ENCODE peak calls at places on chromosomes 12 and 14, in five cellular contexts. One of them, this sample, is unnamed.

GRCh38 chr12:65324056-65324455 is 45.6 kb downstream of the MSRB3 start:
- DNase-seq in lower lobe of right lung: no peak
- DNase-seq in choroid plexus epithelial cell: peak
- DNase-seq in body of pancreas: no peak
- DNase-seq in cardiac fibroblast: no peak
- DNase-seq in this sample: no peak

GRCh38 chr14:34081126-34081575 is 130.3 kb upstream of the EGLN3 start:
- DNase-seq in lower lobe of right lung: no peak
- DNase-seq in choroid plexus epithelial cell: peak
- DNase-seq in cardiac fibroblast: peak
- DNase-seq in body of pancreas: no peak
- DNase-seq in this sample: no peak

GRCh38 chr14:75399819-75400678 is 27.8 kb upstream of the JDP2 start:
- DNase-seq in cardiac fibroblast: peak
- DNase-seq in choroid plexus epithelial cell: no peak
- DNase-seq in body of pancreas: peak
- DNase-seq in lower lobe of right lung: peak
- DNase-seq in this sample: no peak

GRCh38 chr12:59115526-59115925 is 195.2 kb upstream of the LRIG3 start:
- DNase-seq in body of pancreas: no peak
- DNase-seq in lower lobe of right lung: no peak
- DNase-seq in cardiac fibroblast: no peak
- DNase-seq in choroid plexus epithelial cell: peak
- DNase-seq in this sample: no peak

GRCh38 chr14:75709207-75709812 is 48.3 kb downstream of the TTLL5 start:
- DNase-seq in choroid plexus epithelial cell: peak
- DNase-seq in cardiac fibroblast: peak
- DNase-seq in lower lobe of right lung: peak
- DNase-seq in body of pancreas: peak
- DNase-seq in this sample: no peak

GRCh38 chr12:131331148-131331750 is 377.5 kb downstream of the ADGRD1 start:
- DNase-seq in lower lobe of right lung: no peak
- DNase-seq in choroid plexus epithelial cell: no peak
- DNase-seq in body of pancreas: no peak
- DNase-seq in cardiac fibroblast: no peak
- DNase-seq in this sample: no peak

GRCh38 chr12:89135976-89136634 is 216.2 kb downstream of the DUSP6 start:
- DNase-seq in body of pancreas: no peak
- DNase-seq in cardiac fibroblast: no peak
- DNase-seq in choroid plexus epithelial cell: no peak
- DNase-seq in lower lobe of right lung: no peak
- DNase-seq in this sample: no peak

GRCh38 chr12:101695698-101696097 is 1.7 kb upstream of the CHPT1 start:
- DNase-seq in cardiac fibroblast: no peak
- DNase-seq in body of pancreas: no peak
- DNase-seq in lower lobe of right lung: no peak
- DNase-seq in choroid plexus epithelial cell: peak
- DNase-seq in this sample: no peak

GRCh38 chr12:97159397-97159796 is 252.3 kb downstream of the NEDD1 start:
- DNase-seq in body of pancreas: no peak
- DNase-seq in choroid plexus epithelial cell: no peak
- DNase-seq in lower lobe of right lung: no peak
- DNase-seq in cardiac fibroblast: no peak
- DNase-seq in this sample: no peak

GRCh38 chr12:108289342-108290131 is 49.6 kb downstream of the CMKLR1 start:
- DNase-seq in lower lobe of right lung: no peak
- DNase-seq in body of pancreas: peak
- DNase-seq in choroid plexus epithelial cell: no peak
- DNase-seq in cardiac fibroblast: no peak
- DNase-seq in this sample: no peak

GRCh38 chr14:32679927-32680612 is 258.6 kb upstream of the NPAS3 start:
- DNase-seq in lower lobe of right lung: no peak
- DNase-seq in cardiac fibroblast: no peak
- DNase-seq in choroid plexus epithelial cell: no peak
- DNase-seq in body of pancreas: no peak
- DNase-seq in this sample: no peak

DNA sequence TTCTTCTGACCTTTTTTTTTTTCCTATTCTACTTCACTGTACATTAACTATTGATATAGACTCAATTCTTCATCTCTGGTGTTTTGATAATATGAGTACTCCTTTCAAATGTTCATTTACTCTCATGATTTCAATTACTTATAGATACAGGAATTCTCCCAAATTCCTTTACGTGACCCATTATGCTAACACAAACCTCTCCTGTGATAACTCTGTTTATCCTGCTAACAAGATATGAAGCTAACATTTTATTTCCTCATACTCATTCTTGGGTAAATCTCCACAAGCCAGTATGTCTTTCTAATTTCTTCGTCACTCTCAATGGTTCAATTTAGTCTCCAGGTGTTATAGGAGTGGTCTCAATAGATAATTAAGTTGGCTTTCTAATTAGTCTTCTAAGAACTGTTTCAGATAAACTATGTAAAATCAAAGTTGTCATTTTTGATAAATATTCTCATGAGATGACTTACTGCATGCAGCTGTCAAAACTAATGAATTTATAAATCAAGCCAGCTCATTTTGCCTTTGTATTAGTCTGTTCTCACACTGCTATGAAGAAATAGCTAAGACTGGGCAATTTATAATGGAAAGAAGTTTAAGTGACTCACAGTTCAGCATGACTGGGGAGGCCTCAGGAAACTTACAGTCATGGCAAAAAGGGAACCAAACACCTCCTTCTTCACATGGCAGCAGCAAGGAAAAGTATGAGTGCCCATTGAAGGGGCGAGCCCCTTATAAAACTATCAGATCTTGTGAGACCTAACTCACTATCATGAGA is 130.6 kb upstream of the MYF6 start:
- DNase-seq in lower lobe of right lung: no peak
- DNase-seq in choroid plexus epithelial cell: peak
- DNase-seq in cardiac fibroblast: no peak
- DNase-seq in body of pancreas: no peak
- DNase-seq in this sample: no peak
- TF ChIP-seq CTCF in lower lobe of right lung: no peak
- TF ChIP-seq CTCF in choroid plexus epithelial cell: no peak
- TF ChIP-seq CTCF in cardiac fibroblast: no peak
- TF ChIP-seq CTCF in body of pancreas: no peak
- TF ChIP-seq CTCF in this sample: no peak

GRCh38 chr14:70257526-70257925 is 68.8 kb upstream of the SLC8A3 start:
- DNase-seq in lower lobe of right lung: no peak
- DNase-seq in choroid plexus epithelial cell: no peak
- DNase-seq in body of pancreas: no peak
- DNase-seq in cardiac fibroblast: no peak
- DNase-seq in this sample: no peak
- TF ChIP-seq CTCF in lower lobe of right lung: no peak
- TF ChIP-seq CTCF in choroid plexus epithelial cell: peak
- TF ChIP-seq CTCF in body of pancreas: no peak
- TF ChIP-seq CTCF in cardiac fibroblast: no peak
- TF ChIP-seq CTCF in this sample: no peak

GRCh38 chr12:14997998-14998397 is 25.2 kb downstream of the PDE6H start:
- DNase-seq in body of pancreas: no peak
- DNase-seq in cardiac fibroblast: no peak
- DNase-seq in lower lobe of right lung: no peak
- DNase-seq in choroid plexus epithelial cell: no peak
- DNase-seq in this sample: no peak

GRCh38 chr12:14993117-14993516 is 20.3 kb downstream of the PDE6H start:
- DNase-seq in lower lobe of right lung: no peak
- DNase-seq in cardiac fibroblast: no peak
- DNase-seq in body of pancreas: no peak
- DNase-seq in choroid plexus epithelial cell: peak
- DNase-seq in this sample: no peak

GRCh38 chr12:14994610-14995009 is 21.8 kb downstream of the PDE6H start:
- DNase-seq in body of pancreas: no peak
- DNase-seq in lower lobe of right lung: no peak
- DNase-seq in choroid plexus epithelial cell: peak
- DNase-seq in cardiac fibroblast: peak
- DNase-seq in this sample: no peak

GRCh38 chr12:14993537-14994266 is 20.9 kb downstream of the PDE6H start:
- DNase-seq in body of pancreas: no peak
- DNase-seq in lower lobe of right lung: no peak
- DNase-seq in choroid plexus epithelial cell: peak
- DNase-seq in cardiac fibroblast: peak
- DNase-seq in this sample: no peak

GRCh38 chr12:14995583-14996425 is 23.0 kb downstream of the PDE6H start:
- DNase-seq in cardiac fibroblast: peak
- DNase-seq in choroid plexus epithelial cell: peak
- DNase-seq in body of pancreas: no peak
- DNase-seq in lower lobe of right lung: no peak
- DNase-seq in this sample: no peak
- TF ChIP-seq CTCF in cardiac fibroblast: peak
- TF ChIP-seq CTCF in choroid plexus epithelial cell: peak
- TF ChIP-seq CTCF in body of pancreas: peak
- TF ChIP-seq CTCF in lower lobe of right lung: peak
- TF ChIP-seq CTCF in this sample: peak

GRCh38 chr14:106564058-106564643 is 1037.8 kb downstream of the TMEM121 start:
- DNase-seq in choroid plexus epithelial cell: no peak
- DNase-seq in body of pancreas: peak
- DNase-seq in cardiac fibroblast: no peak
- DNase-seq in lower lobe of right lung: peak
- DNase-seq in this sample: peak
- TF ChIP-seq CTCF in choroid plexus epithelial cell: peak
- TF ChIP-seq CTCF in body of pancreas: peak
- TF ChIP-seq CTCF in cardiac fibroblast: peak
- TF ChIP-seq CTCF in lower lobe of right lung: peak
- TF ChIP-seq CTCF in this sample: peak